ENCODE peak calls at places on chromosomes 16 and 17, in seven cellular contexts. Q is heart right ventricle, E is HCT116, W is fibroblast of lung, Z is transverse colon, C is tibial nerve, N is thoracic aorta. J is an unnamed sample.

GRCh38 chr17:82675476-82676245 is 22.8 kb downstream of the RAB40B start:
- DNase-seq in Q (no peak), E (no peak), W (no peak), Z (no peak), C (no peak), N (no peak), J (no peak)

GRCh38 chr16:67339453-67339852 is 12.8 kb downstream of the LRRC36 start:
- DNase-seq in Q (no peak), E (peak), W (peak), Z (no peak), C (no peak), N (no peak), J (no peak)

GRCh38 chr16:70789231-70789926 is 11.6 kb downstream of the VAC14 start:
- DNase-seq in Q (peak), E (no peak), W (peak), Z (peak), C (peak), N (no peak), J (peak)

GRCh38 chr16:1960665-1961630 is 1.6 kb downstream of the NDUFB10 start:
- DNase-seq in Q (no peak), E (peak), W (peak), Z (no peak), C (no peak), N (no peak), J (no peak)

GRCh38 chr17:9971991-9972390 is 66.9 kb upstream of the RCVRN start:
- DNase-seq in Q (peak), E (no peak), W (peak), Z (peak), C (peak), N (no peak), J (peak)

GRCh38 chr17:20153231-20153630 is 144.1 kb downstream of the SPECC1 start:
- DNase-seq in Q (no peak), E (no peak), W (no peak), Z (peak), C (no peak), N (no peak), J (no peak)

GRCh38 chr17:17561408-17562144 is 29.9 kb downstream of the PEMT start:
- DNase-seq in Q (peak), E (no peak), W (no peak), Z (peak), C (no peak), N (no peak), J (peak)

GRCh38 chr16:70803354-70803753 is 2.4 kb upstream of the VAC14 start:
- DNase-seq in Q (no peak), E (no peak), W (peak), Z (no peak), C (no peak), N (no peak), J (no peak)

GRCh38 chr17:45440161-45440859 is 7.6 kb upstream of the ARHGAP27 start:
- DNase-seq in Q (no peak), E (no peak), W (peak), Z (no peak), C (no peak), N (no peak), J (no peak)

GRCh38 chr16:56338566-56339318 is 86.6 kb downstream of the AMFR start:
- DNase-seq in Q (peak), E (no peak), W (no peak), Z (no peak), C (no peak), N (no peak), J (no peak)

GRCh38 chr17:28258347-28258887 is 60.6 kb upstream of the TMEM97 start:
- DNase-seq in Q (no peak), E (no peak), W (no peak), Z (peak), C (no peak), N (no peak), J (no peak)

GRCh38 chr17:3808701-3809100 is 7.7 kb upstream of the ITGAE start:
- DNase-seq in Q (no peak), E (no peak), W (no peak), Z (no peak), C (no peak), N (no peak), J (no peak)

GRCh38 chr17:5413682-5414081 is 5.8 kb downstream of the NUP88 start:
- DNase-seq in Q (no peak), E (peak), W (peak), Z (no peak), C (no peak), N (no peak), J (no peak)

GRCh38 chr17:10050597-10051101 is 145.6 kb upstream of the RCVRN start:
- DNase-seq in Q (peak), E (no peak), W (peak), Z (no peak), C (peak), N (no peak), J (no peak)

GRCh38 chr17:7394452-7395191 is at the start of gene PLSCR3:
- DNase-seq in Q (peak), E (no peak), W (peak), Z (peak), C (peak), N (peak), J (peak)

GRCh38 chr17:76584427-76585047 is 1.1 kb downstream of the ST6GALNAC2 start:
- DNase-seq in Q (no peak), E (no peak), W (no peak), Z (no peak), C (no peak), N (no peak), J (peak)
- H3K27ac ChIP-seq in Q (no peak), E (peak), W (no peak), Z (peak), C (peak), N (no peak), J (peak)

DNA sequence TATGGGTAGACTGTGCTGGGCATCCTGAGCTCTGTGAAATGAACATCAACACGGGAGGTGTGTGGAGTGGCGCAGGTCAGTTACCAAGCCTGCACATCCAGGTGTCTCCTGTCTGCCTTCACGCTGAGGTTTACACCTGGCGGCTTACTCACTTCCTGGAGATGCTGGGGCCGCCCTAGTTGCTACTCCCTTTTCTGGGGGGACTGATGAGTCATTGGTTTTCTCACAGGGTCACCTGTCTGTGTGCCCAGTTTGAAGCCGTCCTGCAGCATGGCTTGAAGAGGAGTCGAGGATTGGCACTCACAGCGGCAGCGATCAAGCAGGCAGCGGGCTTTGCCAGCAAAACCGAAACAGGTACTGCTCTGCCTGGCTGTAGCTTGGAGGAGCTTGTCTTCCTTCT is 50.6 kb downstream of the SNX29 start:
- DNase-seq in Q (no peak), E (peak), W (no peak), Z (no peak), C (no peak), N (no peak), J (peak)
- H3K27ac ChIP-seq in Q (no peak), E (no peak), W (no peak), Z (no peak), C (no peak), N (no peak), J (peak)

GRCh38 chr16:69397821-69398521 is 12.2 kb upstream of the TERF2 start:
- DNase-seq in Q (no peak), E (peak), W (peak), Z (no peak), C (peak), N (no peak), J (peak)

GRCh38 chr16:69399361-69399760 is 13.6 kb upstream of the TERF2 start:
- DNase-seq in Q (no peak), E (no peak), W (peak), Z (no peak), C (no peak), N (no peak), J (no peak)

GRCh38 chr16:69395859-69396186 is 10.0 kb upstream of the TERF2 start:
- DNase-seq in Q (no peak), E (no peak), W (no peak), Z (no peak), C (no peak), N (no peak), J (no peak)

GRCh38 chr16:69396187-69397061 is 10.6 kb upstream of the TERF2 start:
- DNase-seq in Q (no peak), E (peak), W (peak), Z (peak), C (peak), N (peak), J (peak)

GRCh38 chr16:69393898-69394849 is 8.4 kb upstream of the TERF2 start:
- DNase-seq in Q (no peak), E (no peak), W (peak), Z (no peak), C (no peak), N (no peak), J (no peak)
- H3K27ac ChIP-seq in Q (peak), E (peak), W (no peak), Z (no peak), C (no peak), N (no peak), J (no peak)

DNA sequence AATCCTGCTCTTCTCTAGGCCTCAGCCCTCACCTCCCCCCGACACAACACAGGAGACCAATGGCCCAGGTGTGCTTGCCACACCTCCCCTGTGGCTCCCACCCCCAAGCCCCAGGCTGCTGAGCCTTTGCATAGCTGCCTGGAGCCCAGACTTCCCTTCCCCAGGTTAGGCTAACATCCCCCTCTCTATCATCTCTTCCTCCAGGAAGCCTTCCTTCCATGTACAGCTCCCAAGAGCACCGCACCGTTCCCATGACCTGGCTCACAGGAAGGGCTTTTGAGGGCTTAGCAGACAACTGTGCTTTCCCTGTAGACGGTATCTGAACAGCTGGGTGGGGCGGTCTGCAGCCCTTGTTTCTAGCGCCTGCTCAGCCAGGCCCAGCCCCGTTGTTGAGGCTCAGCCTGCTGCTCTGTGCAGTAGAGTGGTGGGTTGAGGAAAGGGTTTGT is 3.5 kb downstream of the LDHD start:
- DNase-seq in Q (no peak), E (no peak), W (no peak), Z (no peak), C (no peak), N (no peak), J (no peak)
- H3K27ac ChIP-seq in Q (no peak), E (no peak), W (no peak), Z (no peak), C (no peak), N (no peak), J (peak)

GRCh38 chr16:85301171-85301690 is 189.0 kb upstream of the CIBAR2 start:
- DNase-seq in Q (no peak), E (no peak), W (no peak), Z (no peak), C (no peak), N (no peak), J (peak)

GRCh38 chr16:85302848-85303353 is 190.6 kb upstream of the CIBAR2 start:
- DNase-seq in Q (no peak), E (no peak), W (no peak), Z (no peak), C (no peak), N (no peak), J (no peak)

GRCh38 chr16:85303354-85303883 is 191.1 kb upstream of the CIBAR2 start:
- DNase-seq in Q (peak), E (peak), W (no peak), Z (peak), C (no peak), N (no peak), J (peak)

GRCh38 chr16:85302018-85302847 is 190.0 kb upstream of the CIBAR2 start:
- DNase-seq in Q (no peak), E (peak), W (peak), Z (no peak), C (no peak), N (no peak), J (no peak)

GRCh38 chr16:85300451-85300968 is 188.2 kb upstream of the CIBAR2 start:
- DNase-seq in Q (no peak), E (no peak), W (no peak), Z (no peak), C (no peak), N (no peak), J (no peak)
- H3K27ac ChIP-seq in Q (no peak), E (no peak), W (no peak), Z (no peak), C (no peak), N (no peak), J (peak)

DNA sequence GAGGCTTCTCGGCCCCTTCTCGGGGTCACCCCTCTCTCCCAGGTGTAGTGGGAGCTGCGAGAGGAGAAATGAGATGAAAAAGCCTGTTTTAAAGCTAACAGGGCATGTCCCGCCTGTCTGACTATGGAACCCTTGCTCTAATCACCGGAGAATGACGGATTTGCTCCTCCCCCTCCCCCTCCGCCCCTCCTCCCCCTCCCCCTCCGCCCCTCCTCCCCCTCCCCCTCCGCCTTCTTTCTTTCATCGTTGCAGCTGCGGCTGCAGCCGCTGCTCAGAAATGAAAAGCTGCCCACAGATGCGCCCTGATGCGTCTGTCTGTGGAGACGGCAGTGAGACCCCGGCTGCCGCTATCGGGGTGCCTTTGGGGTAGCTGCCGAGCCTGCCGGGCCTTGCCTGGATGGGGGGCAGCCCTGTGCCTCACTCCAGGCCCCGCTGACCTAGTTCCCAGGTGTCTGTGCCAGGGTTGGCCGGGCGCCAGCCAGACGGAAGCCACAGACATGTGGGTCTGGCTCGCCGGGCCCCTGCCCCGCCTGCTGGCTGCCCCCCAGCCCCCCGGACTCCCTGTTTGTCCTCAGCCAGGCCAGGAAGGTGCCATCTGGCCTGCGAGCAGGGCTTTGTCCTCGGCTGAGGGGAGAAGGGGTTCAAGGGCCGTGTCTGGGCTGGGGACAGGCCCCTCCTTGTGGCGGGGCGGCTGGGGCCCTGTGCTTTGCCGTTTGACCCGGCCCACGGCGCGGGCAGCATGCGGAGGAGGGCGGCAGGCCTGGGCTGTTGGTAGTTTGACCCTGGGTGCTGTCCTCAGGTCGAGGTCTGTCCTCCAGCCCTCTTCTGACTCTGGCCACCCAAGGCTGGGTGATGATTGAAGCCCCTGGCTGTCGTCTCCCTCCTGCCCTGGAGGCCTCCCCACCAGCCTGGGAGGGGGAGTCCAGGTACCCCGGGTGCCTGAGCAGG is 37.6 kb downstream of the GINS2 start:
- DNase-seq in Q (peak), E (no peak), W (peak), Z (no peak), C (no peak), N (no peak), J (peak)
- H3K27ac ChIP-seq in Q (no peak), E (no peak), W (no peak), Z (peak), C (no peak), N (no peak), J (no peak)

J was measured in thyroid gland.